ENCODE peak calls at places on chromosome 4, in nine cellular contexts. One of them, this sample, is unnamed.

GRCh38 chr4:8409271-8410065 is 31.1 kb downstream of the ACOX3 start:
- DNase-seq in activated naive CD8-positive, alpha-beta T cell treated with anti-CD3 and anti-CD28 coated beads, Interleukin-2, amount 50 U/mL, for 24 hours: peak; percentile 29
- DNase-seq in NCI-H1694 treated with DMSO at 0.1 percent for 48 hours: no peak
- DNase-seq in activated T-cell treated with anti-CD3 and anti-CD28 coated beads for 4 hours: peak; percentile 27
- DNase-seq in activated CD4-positive, alpha-beta T cell treated with anti-CD3 and anti-CD28 coated beads, Interleukin-2, amount 50 U/mL, for 1 hour: peak; percentile 58
- DNase-seq in D341Med: no peak
- DNase-seq in HTR-8/SVneo: no peak
- DNase-seq in mesothelial cell of epicardium: no peak
- DNase-seq in left colon: peak; percentile 69
- DNase-seq in this sample: no peak

GRCh38 chr4:69214716-69215115 is at the start of gene UGT2B11:
- DNase-seq in activated naive CD8-positive, alpha-beta T cell treated with anti-CD3 and anti-CD28 coated beads, Interleukin-2, amount 50 U/mL, for 24 hours: no peak
- DNase-seq in NCI-H1694 treated with DMSO at 0.1 percent for 48 hours: no peak
- DNase-seq in activated T-cell treated with anti-CD3 and anti-CD28 coated beads for 4 hours: no peak
- DNase-seq in activated CD4-positive, alpha-beta T cell treated with anti-CD3 and anti-CD28 coated beads, Interleukin-2, amount 50 U/mL, for 1 hour: no peak
- DNase-seq in D341Med: no peak
- DNase-seq in HTR-8/SVneo: no peak
- DNase-seq in mesothelial cell of epicardium: no peak
- DNase-seq in left colon: no peak
- DNase-seq in this sample: no peak

GRCh38 chr4:69731826-69732225 is 28.6 kb downstream of the SULT1B1 start:
- DNase-seq in activated naive CD8-positive, alpha-beta T cell treated with anti-CD3 and anti-CD28 coated beads, Interleukin-2, amount 50 U/mL, for 24 hours: no peak
- DNase-seq in NCI-H1694 treated with DMSO at 0.1 percent for 48 hours: no peak
- DNase-seq in activated T-cell treated with anti-CD3 and anti-CD28 coated beads for 4 hours: no peak
- DNase-seq in activated CD4-positive, alpha-beta T cell treated with anti-CD3 and anti-CD28 coated beads, Interleukin-2, amount 50 U/mL, for 1 hour: no peak
- DNase-seq in D341Med: no peak
- DNase-seq in HTR-8/SVneo: no peak
- DNase-seq in mesothelial cell of epicardium: no peak
- DNase-seq in left colon: no peak
- DNase-seq in this sample: no peak

GRCh38 chr4:101699441-101700117 is 91.0 kb upstream of the BANK1 start:
- DNase-seq in activated naive CD8-positive, alpha-beta T cell treated with anti-CD3 and anti-CD28 coated beads, Interleukin-2, amount 50 U/mL, for 24 hours: no peak
- DNase-seq in NCI-H1694 treated with DMSO at 0.1 percent for 48 hours: no peak
- DNase-seq in activated T-cell treated with anti-CD3 and anti-CD28 coated beads for 4 hours: no peak
- DNase-seq in activated CD4-positive, alpha-beta T cell treated with anti-CD3 and anti-CD28 coated beads, Interleukin-2, amount 50 U/mL, for 1 hour: no peak
- DNase-seq in D341Med: no peak
- DNase-seq in HTR-8/SVneo: no peak
- DNase-seq in mesothelial cell of epicardium: no peak
- DNase-seq in left colon: no peak
- DNase-seq in this sample: no peak

GRCh38 chr4:41178372-41179085 is 35.8 kb downstream of the APBB2 start:
- DNase-seq in activated naive CD8-positive, alpha-beta T cell treated with anti-CD3 and anti-CD28 coated beads, Interleukin-2, amount 50 U/mL, for 24 hours: no peak
- DNase-seq in NCI-H1694 treated with DMSO at 0.1 percent for 48 hours: no peak
- DNase-seq in activated T-cell treated with anti-CD3 and anti-CD28 coated beads for 4 hours: no peak
- DNase-seq in activated CD4-positive, alpha-beta T cell treated with anti-CD3 and anti-CD28 coated beads, Interleukin-2, amount 50 U/mL, for 1 hour: no peak
- DNase-seq in D341Med: no peak
- DNase-seq in HTR-8/SVneo: peak; percentile 8
- DNase-seq in mesothelial cell of epicardium: no peak
- DNase-seq in left colon: no peak
- DNase-seq in this sample: no peak

GRCh38 chr4:9925750-9926439 is 95.4 kb downstream of the SLC2A9 start:
- DNase-seq in activated naive CD8-positive, alpha-beta T cell treated with anti-CD3 and anti-CD28 coated beads, Interleukin-2, amount 50 U/mL, for 24 hours: no peak
- DNase-seq in NCI-H1694 treated with DMSO at 0.1 percent for 48 hours: no peak
- DNase-seq in activated T-cell treated with anti-CD3 and anti-CD28 coated beads for 4 hours: no peak
- DNase-seq in activated CD4-positive, alpha-beta T cell treated with anti-CD3 and anti-CD28 coated beads, Interleukin-2, amount 50 U/mL, for 1 hour: no peak
- DNase-seq in D341Med: no peak
- DNase-seq in HTR-8/SVneo: no peak
- DNase-seq in mesothelial cell of epicardium: no peak
- DNase-seq in left colon: no peak
- DNase-seq in this sample: no peak

GRCh38 chr4:92129408-92129994 is 174.3 kb upstream of the GRID2 start:
- DNase-seq in activated naive CD8-positive, alpha-beta T cell treated with anti-CD3 and anti-CD28 coated beads, Interleukin-2, amount 50 U/mL, for 24 hours: no peak
- DNase-seq in NCI-H1694 treated with DMSO at 0.1 percent for 48 hours: no peak
- DNase-seq in activated T-cell treated with anti-CD3 and anti-CD28 coated beads for 4 hours: no peak
- DNase-seq in activated CD4-positive, alpha-beta T cell treated with anti-CD3 and anti-CD28 coated beads, Interleukin-2, amount 50 U/mL, for 1 hour: no peak
- DNase-seq in D341Med: no peak
- DNase-seq in HTR-8/SVneo: no peak
- DNase-seq in mesothelial cell of epicardium: no peak
- DNase-seq in left colon: no peak
- DNase-seq in this sample: no peak

GRCh38 chr4:8618421-8618820 is 25.9 kb downstream of the CPZ start:
- DNase-seq in activated naive CD8-positive, alpha-beta T cell treated with anti-CD3 and anti-CD28 coated beads, Interleukin-2, amount 50 U/mL, for 24 hours: no peak
- DNase-seq in NCI-H1694 treated with DMSO at 0.1 percent for 48 hours: no peak
- DNase-seq in activated T-cell treated with anti-CD3 and anti-CD28 coated beads for 4 hours: no peak
- DNase-seq in activated CD4-positive, alpha-beta T cell treated with anti-CD3 and anti-CD28 coated beads, Interleukin-2, amount 50 U/mL, for 1 hour: no peak
- DNase-seq in D341Med: no peak
- DNase-seq in HTR-8/SVneo: no peak
- DNase-seq in mesothelial cell of epicardium: no peak
- DNase-seq in left colon: no peak
- DNase-seq in this sample: no peak

GRCh38 chr4:147821555-147821954 is 89.7 kb downstream of the ARHGAP10 start:
- DNase-seq in activated naive CD8-positive, alpha-beta T cell treated with anti-CD3 and anti-CD28 coated beads, Interleukin-2, amount 50 U/mL, for 24 hours: no peak
- DNase-seq in NCI-H1694 treated with DMSO at 0.1 percent for 48 hours: no peak
- DNase-seq in activated T-cell treated with anti-CD3 and anti-CD28 coated beads for 4 hours: no peak
- DNase-seq in activated CD4-positive, alpha-beta T cell treated with anti-CD3 and anti-CD28 coated beads, Interleukin-2, amount 50 U/mL, for 1 hour: no peak
- DNase-seq in D341Med: no peak
- DNase-seq in HTR-8/SVneo: no peak
- DNase-seq in mesothelial cell of epicardium: no peak
- DNase-seq in left colon: no peak
- DNase-seq in this sample: no peak

GRCh38 chr4:64520393-64520792 is 111.1 kb upstream of the TECRL start:
- DNase-seq in activated naive CD8-positive, alpha-beta T cell treated with anti-CD3 and anti-CD28 coated beads, Interleukin-2, amount 50 U/mL, for 24 hours: no peak
- DNase-seq in NCI-H1694 treated with DMSO at 0.1 percent for 48 hours: no peak
- DNase-seq in activated T-cell treated with anti-CD3 and anti-CD28 coated beads for 4 hours: no peak
- DNase-seq in activated CD4-positive, alpha-beta T cell treated with anti-CD3 and anti-CD28 coated beads, Interleukin-2, amount 50 U/mL, for 1 hour: no peak
- DNase-seq in D341Med: no peak
- DNase-seq in HTR-8/SVneo: no peak
- DNase-seq in mesothelial cell of epicardium: no peak
- DNase-seq in left colon: no peak
- DNase-seq in this sample: no peak

GRCh38 chr4:1658581-1658980 is 25.5 kb downstream of the FAM53A start:
- DNase-seq in activated naive CD8-positive, alpha-beta T cell treated with anti-CD3 and anti-CD28 coated beads, Interleukin-2, amount 50 U/mL, for 24 hours: no peak
- DNase-seq in NCI-H1694 treated with DMSO at 0.1 percent for 48 hours: no peak
- DNase-seq in activated T-cell treated with anti-CD3 and anti-CD28 coated beads for 4 hours: no peak
- DNase-seq in activated CD4-positive, alpha-beta T cell treated with anti-CD3 and anti-CD28 coated beads, Interleukin-2, amount 50 U/mL, for 1 hour: no peak
- DNase-seq in D341Med: no peak
- DNase-seq in HTR-8/SVneo: no peak
- DNase-seq in mesothelial cell of epicardium: no peak
- DNase-seq in left colon: no peak
- DNase-seq in this sample: no peak

GRCh38 chr4:3406431-3406830 is 35.3 kb upstream of the HGFAC start:
- DNase-seq in activated naive CD8-positive, alpha-beta T cell treated with anti-CD3 and anti-CD28 coated beads, Interleukin-2, amount 50 U/mL, for 24 hours: no peak
- DNase-seq in NCI-H1694 treated with DMSO at 0.1 percent for 48 hours: no peak
- DNase-seq in activated T-cell treated with anti-CD3 and anti-CD28 coated beads for 4 hours: no peak
- DNase-seq in activated CD4-positive, alpha-beta T cell treated with anti-CD3 and anti-CD28 coated beads, Interleukin-2, amount 50 U/mL, for 1 hour: no peak
- DNase-seq in D341Med: no peak
- DNase-seq in HTR-8/SVneo: no peak
- DNase-seq in mesothelial cell of epicardium: no peak
- DNase-seq in left colon: no peak
- DNase-seq in this sample: no peak

GRCh38 chr4:84418032-84418709 is 80.9 kb downstream of the NKX6-1 start:
- DNase-seq in activated naive CD8-positive, alpha-beta T cell treated with anti-CD3 and anti-CD28 coated beads, Interleukin-2, amount 50 U/mL, for 24 hours: no peak
- DNase-seq in NCI-H1694 treated with DMSO at 0.1 percent for 48 hours: no peak
- DNase-seq in activated T-cell treated with anti-CD3 and anti-CD28 coated beads for 4 hours: no peak
- DNase-seq in activated CD4-positive, alpha-beta T cell treated with anti-CD3 and anti-CD28 coated beads, Interleukin-2, amount 50 U/mL, for 1 hour: no peak
- DNase-seq in D341Med: no peak
- DNase-seq in HTR-8/SVneo: no peak
- DNase-seq in mesothelial cell of epicardium: no peak
- DNase-seq in left colon: peak; percentile 45
- DNase-seq in this sample: no peak

GRCh38 chr4:122300776-122301175 is 78.0 kb upstream of the ADAD1 start:
- DNase-seq in activated naive CD8-positive, alpha-beta T cell treated with anti-CD3 and anti-CD28 coated beads, Interleukin-2, amount 50 U/mL, for 24 hours: no peak
- DNase-seq in NCI-H1694 treated with DMSO at 0.1 percent for 48 hours: no peak
- DNase-seq in activated T-cell treated with anti-CD3 and anti-CD28 coated beads for 4 hours: no peak
- DNase-seq in activated CD4-positive, alpha-beta T cell treated with anti-CD3 and anti-CD28 coated beads, Interleukin-2, amount 50 U/mL, for 1 hour: no peak
- DNase-seq in D341Med: no peak
- DNase-seq in HTR-8/SVneo: no peak
- DNase-seq in mesothelial cell of epicardium: no peak
- DNase-seq in left colon: no peak
- DNase-seq in this sample: no peak

GRCh38 chr4:23999714-24000113 is 109.9 kb upstream of the PPARGC1A start:
- DNase-seq in activated naive CD8-positive, alpha-beta T cell treated with anti-CD3 and anti-CD28 coated beads, Interleukin-2, amount 50 U/mL, for 24 hours: no peak
- DNase-seq in NCI-H1694 treated with DMSO at 0.1 percent for 48 hours: no peak
- DNase-seq in activated T-cell treated with anti-CD3 and anti-CD28 coated beads for 4 hours: no peak
- DNase-seq in activated CD4-positive, alpha-beta T cell treated with anti-CD3 and anti-CD28 coated beads, Interleukin-2, amount 50 U/mL, for 1 hour: no peak
- DNase-seq in D341Med: no peak
- DNase-seq in HTR-8/SVneo: peak; percentile 1
- DNase-seq in mesothelial cell of epicardium: no peak
- DNase-seq in left colon: no peak
- DNase-seq in this sample: no peak

GRCh38 chr4:47213971-47214370 is 182.6 kb downstream of the GABRB1 start:
- DNase-seq in activated naive CD8-positive, alpha-beta T cell treated with anti-CD3 and anti-CD28 coated beads, Interleukin-2, amount 50 U/mL, for 24 hours: no peak
- DNase-seq in NCI-H1694 treated with DMSO at 0.1 percent for 48 hours: no peak
- DNase-seq in activated T-cell treated with anti-CD3 and anti-CD28 coated beads for 4 hours: no peak
- DNase-seq in activated CD4-positive, alpha-beta T cell treated with anti-CD3 and anti-CD28 coated beads, Interleukin-2, amount 50 U/mL, for 1 hour: no peak
- DNase-seq in D341Med: no peak
- DNase-seq in HTR-8/SVneo: peak; percentile 36
- DNase-seq in mesothelial cell of epicardium: no peak
- DNase-seq in left colon: no peak
- DNase-seq in this sample: no peak

GRCh38 chr4:108166441-108167315 is 2.1 kb downstream of the LEF1 start:
- DNase-seq in activated naive CD8-positive, alpha-beta T cell treated with anti-CD3 and anti-CD28 coated beads, Interleukin-2, amount 50 U/mL, for 24 hours: peak; percentile 77
- DNase-seq in NCI-H1694 treated with DMSO at 0.1 percent for 48 hours: no peak
- DNase-seq in activated T-cell treated with anti-CD3 and anti-CD28 coated beads for 4 hours: no peak
- DNase-seq in activated CD4-positive, alpha-beta T cell treated with anti-CD3 and anti-CD28 coated beads, Interleukin-2, amount 50 U/mL, for 1 hour: peak; percentile 50
- DNase-seq in D341Med: peak; percentile 54
- DNase-seq in HTR-8/SVneo: no peak
- DNase-seq in mesothelial cell of epicardium: peak; percentile 62
- DNase-seq in left colon: peak; percentile 20
- DNase-seq in this sample: no peak

GRCh38 chr4:78293841-78294301 is 236.7 kb downstream of the FRAS1 start:
- DNase-seq in activated naive CD8-positive, alpha-beta T cell treated with anti-CD3 and anti-CD28 coated beads, Interleukin-2, amount 50 U/mL, for 24 hours: no peak
- DNase-seq in NCI-H1694 treated with DMSO at 0.1 percent for 48 hours: no peak
- DNase-seq in activated T-cell treated with anti-CD3 and anti-CD28 coated beads for 4 hours: no peak
- DNase-seq in activated CD4-positive, alpha-beta T cell treated with anti-CD3 and anti-CD28 coated beads, Interleukin-2, amount 50 U/mL, for 1 hour: no peak
- DNase-seq in D341Med: no peak
- DNase-seq in HTR-8/SVneo: peak; percentile 12
- DNase-seq in mesothelial cell of epicardium: no peak
- DNase-seq in left colon: no peak
- DNase-seq in this sample: no peak

GRCh38 chr4:25865586-25865985 is 2.8 kb upstream of the SEL1L3 start:
- DNase-seq in activated naive CD8-positive, alpha-beta T cell treated with anti-CD3 and anti-CD28 coated beads, Interleukin-2, amount 50 U/mL, for 24 hours: no peak
- DNase-seq in NCI-H1694 treated with DMSO at 0.1 percent for 48 hours: no peak
- DNase-seq in activated T-cell treated with anti-CD3 and anti-CD28 coated beads for 4 hours: no peak
- DNase-seq in activated CD4-positive, alpha-beta T cell treated with anti-CD3 and anti-CD28 coated beads, Interleukin-2, amount 50 U/mL, for 1 hour: no peak
- DNase-seq in D341Med: no peak
- DNase-seq in HTR-8/SVneo: no peak
- DNase-seq in mesothelial cell of epicardium: no peak
- DNase-seq in left colon: peak; percentile 73
- DNase-seq in this sample: no peak

GRCh38 chr4:186946682-186947294 is 223.1 kb upstream of the FAT1 start:
- DNase-seq in activated naive CD8-positive, alpha-beta T cell treated with anti-CD3 and anti-CD28 coated beads, Interleukin-2, amount 50 U/mL, for 24 hours: no peak
- DNase-seq in NCI-H1694 treated with DMSO at 0.1 percent for 48 hours: no peak
- DNase-seq in activated T-cell treated with anti-CD3 and anti-CD28 coated beads for 4 hours: no peak
- DNase-seq in activated CD4-positive, alpha-beta T cell treated with anti-CD3 and anti-CD28 coated beads, Interleukin-2, amount 50 U/mL, for 1 hour: no peak
- DNase-seq in D341Med: peak; percentile 77
- DNase-seq in HTR-8/SVneo: peak; percentile 64
- DNase-seq in mesothelial cell of epicardium: no peak
- DNase-seq in left colon: peak; percentile 78
- DNase-seq in this sample: no peak

GRCh38 chr4:73593631-73594241 is 26.5 kb downstream of the RASSF6 start:
- DNase-seq in activated naive CD8-positive, alpha-beta T cell treated with anti-CD3 and anti-CD28 coated beads, Interleukin-2, amount 50 U/mL, for 24 hours: no peak
- DNase-seq in NCI-H1694 treated with DMSO at 0.1 percent for 48 hours: no peak
- DNase-seq in activated T-cell treated with anti-CD3 and anti-CD28 coated beads for 4 hours: no peak
- DNase-seq in activated CD4-positive, alpha-beta T cell treated with anti-CD3 and anti-CD28 coated beads, Interleukin-2, amount 50 U/mL, for 1 hour: no peak
- DNase-seq in D341Med: no peak
- DNase-seq in HTR-8/SVneo: no peak
- DNase-seq in mesothelial cell of epicardium: no peak
- DNase-seq in left colon: no peak
- DNase-seq in this sample: no peak

GRCh38 chr4:76375703-76376102 is 45.2 kb downstream of the CCDC158 start:
- DNase-seq in activated naive CD8-positive, alpha-beta T cell treated with anti-CD3 and anti-CD28 coated beads, Interleukin-2, amount 50 U/mL, for 24 hours: no peak
- DNase-seq in NCI-H1694 treated with DMSO at 0.1 percent for 48 hours: no peak
- DNase-seq in activated T-cell treated with anti-CD3 and anti-CD28 coated beads for 4 hours: no peak
- DNase-seq in activated CD4-positive, alpha-beta T cell treated with anti-CD3 and anti-CD28 coated beads, Interleukin-2, amount 50 U/mL, for 1 hour: no peak
- DNase-seq in D341Med: no peak
- DNase-seq in HTR-8/SVneo: no peak
- DNase-seq in mesothelial cell of epicardium: no peak
- DNase-seq in left colon: no peak
- DNase-seq in this sample: no peak

GRCh38 chr4:108114503-108114902 is 54.2 kb downstream of the LEF1 start:
- DNase-seq in activated naive CD8-positive, alpha-beta T cell treated with anti-CD3 and anti-CD28 coated beads, Interleukin-2, amount 50 U/mL, for 24 hours: no peak
- DNase-seq in NCI-H1694 treated with DMSO at 0.1 percent for 48 hours: no peak
- DNase-seq in activated T-cell treated with anti-CD3 and anti-CD28 coated beads for 4 hours: no peak
- DNase-seq in activated CD4-positive, alpha-beta T cell treated with anti-CD3 and anti-CD28 coated beads, Interleukin-2, amount 50 U/mL, for 1 hour: no peak
- DNase-seq in D341Med: no peak
- DNase-seq in HTR-8/SVneo: no peak
- DNase-seq in mesothelial cell of epicardium: no peak
- DNase-seq in left colon: no peak
- DNase-seq in this sample: no peak

This sample was measured in esophagus squamous epithelium.